ENCODE peak calls at places on chromosomes 16 and 17, in four cellular contexts. U is K562, G is GM12878, R is HepG2. K is an unnamed sample.

GRCh38 chr17:1643293-1643998 is 2.1 kb downstream of the SCARF1 start:
- DNase-seq in U (no peak), R (no peak), G (no peak), K (peak)

GRCh38 chr17:65902831-65903549 is 288.9 kb downstream of the CEP112 start:
- DNase-seq in R (no peak), G (no peak), U (no peak), K (no peak)

GRCh38 chr17:34675605-34676004 is 96.2 kb downstream of the TMEM132E start:
- DNase-seq in G (no peak), R (no peak), U (no peak), K (no peak)

GRCh38 chr17:52157161-52157560 is 1.4 kb downstream of the CA10 start:
- DNase-seq in R (no peak), U (no peak), G (no peak), K (no peak)

GRCh38 chr16:56977823-56978430 is 11.4 kb upstream of the NLRC5 start:
- DNase-seq in R (no peak), G (no peak), U (no peak), K (no peak)

GRCh38 chr16:28067604-28068382 is 4.3 kb upstream of the GSG1L start:
- DNase-seq in G (no peak), R (no peak), U (no peak), K (no peak)

GRCh38 chr17:46179375-46179999 is 13.7 kb downstream of the KANSL1 start:
- DNase-seq in R (no peak), U (no peak), G (peak), K (no peak)

GRCh38 chr16:1371054-1371978 is 19.6 kb downstream of the GNPTG start:
- DNase-seq in U (no peak), R (no peak), G (no peak), K (no peak)

GRCh38 chr16:7270823-7271222 is 61.8 kb upstream of the RBFOX1 start:
- DNase-seq in U (no peak), G (no peak), R (no peak), K (no peak)

GRCh38 chr16:70708381-70709253 is 22.8 kb upstream of the MTSS2 start:
- DNase-seq in R (no peak), U (no peak), G (no peak), K (no peak)

GRCh38 chr16:78353610-78354009 is 254.2 kb downstream of the WWOX start:
- DNase-seq in G (no peak), U (no peak), R (no peak), K (no peak)

GRCh38 chr17:44919885-44920564 is 4.7 kb upstream of the GFAP start:
- DNase-seq in R (peak), G (peak), U (peak), K (peak)

GRCh38 chr16:69106491-69107291 is 1.2 kb downstream of the HAS3 start:
- DNase-seq in R (no peak), G (no peak), U (no peak), K (no peak)

GRCh38 chr17:63702223-63702577 is 2.3 kb upstream of the LIMD2 start:
- DNase-seq in R (no peak), U (no peak), G (no peak), K (no peak)

GRCh38 chr16:31112711-31113419 is 4.6 kb upstream of the KAT8 start:
- DNase-seq in U (no peak), G (no peak), R (no peak), K (no peak)

GRCh38 chr16:66551362-66551761 is 1.0 kb upstream of the CKLF start:
- DNase-seq in R (peak), G (peak), U (peak), K (peak)

GRCh38 chr17:41919165-41919817 is 540 bp upstream of the ACLY start:
- DNase-seq in R (peak), U (peak), G (peak), K (peak)

GRCh38 chr17:1683489-1683888 is 1.2 kb downstream of the PRPF8 start:
- DNase-seq in R (no peak), U (no peak), G (no peak), K (no peak)

GRCh38 chr16:2842340-2843000 is 12.4 kb downstream of the ZG16B start:
- DNase-seq in G (no peak), U (peak), R (no peak), K (peak)

GRCh38 chr16:71474864-71475263 is 12.8 kb upstream of the ZNF23 start:
- DNase-seq in R (no peak), U (no peak), G (no peak), K (no peak)

GRCh38 chr17:69592692-69593350 is 178.3 kb downstream of the MAP2K6 start:
- DNase-seq in G (no peak), U (no peak), R (no peak), K (no peak)

GRCh38 chr16:553601-554296 is 6.4 kb upstream of the PRR35 start:
- DNase-seq in G (no peak), U (no peak), R (no peak), K (no peak)

GRCh38 chr17:46774108-46774737 is 44.3 kb downstream of the WNT3 start:
- DNase-seq in G (no peak), U (no peak), R (no peak), K (peak)

GRCh38 chr16:85511938-85512551 is 101.1 kb upstream of the GSE1 start:
- DNase-seq in G (no peak), R (no peak), U (no peak), K (no peak)

GRCh38 chr16:28187595-28188004 is 24.2 kb downstream of the XPO6 start:
- DNase-seq in U (no peak), G (peak), R (no peak), K (no peak)

GRCh38 chr16:14549789-14550153 is 80.3 kb downstream of the PARN start:
- DNase-seq in G (no peak), U (no peak), R (peak), K (peak)

GRCh38 chr17:50532452-50533024 is at the start of gene EPN3:
- DNase-seq in R (no peak), U (no peak), G (no peak), K (no peak)

GRCh38 chr17:83202002-83203000 is 122.9 kb downstream of the METRNL start:
- DNase-seq in U (no peak), G (no peak), R (no peak), K (no peak)

GRCh38 chr16:243348-243747 is 8.7 kb downstream of the FAM234A start:
- DNase-seq in G (no peak), U (no peak), R (no peak), K (no peak)

GRCh38 chr17:20120835-20121234 is 111.7 kb downstream of the SPECC1 start:
- DNase-seq in G (no peak), R (no peak), U (no peak), K (no peak)

GRCh38 chr16:22007509-22008214 is at the start of gene MOSMO:
- DNase-seq in R (peak), U (peak), G (no peak), K (peak)

GRCh38 chr16:87371261-87371866 is 12.2 kb downstream of the FBXO31 start:
- DNase-seq in R (no peak), U (no peak), G (no peak), K (no peak)

GRCh38 chr16:26645629-26646028 is 421.1 kb upstream of the C16orf82 start:
- DNase-seq in G (no peak), U (peak), R (no peak), K (peak)

GRCh38 chr16:642189-643049 is 791 bp downstream of the MCRIP2 start:
- DNase-seq in U (peak), G (no peak), R (peak), K (peak)

GRCh38 chr17:57713140-57713539 is 32.0 kb downstream of the CCDC182 start:
- DNase-seq in G (no peak), R (no peak), U (no peak), K (no peak)

GRCh38 chr17:7133916-7134315 is 19.3 kb upstream of the ASGR2 start:
- DNase-seq in R (no peak), U (no peak), G (no peak), K (no peak)

GRCh38 chr17:7132511-7133094 is 18.0 kb upstream of the ASGR2 start:
- DNase-seq in R (peak), U (no peak), G (peak), K (no peak)

GRCh38 chr17:7130626-7131467 is 16.2 kb upstream of the ASGR2 start:
- DNase-seq in G (no peak), U (no peak), R (no peak), K (no peak)

GRCh38 chr17:7136266-7136877 is 21.8 kb upstream of the ASGR2 start:
- DNase-seq in U (peak), G (peak), R (peak), K (peak)

DNA sequence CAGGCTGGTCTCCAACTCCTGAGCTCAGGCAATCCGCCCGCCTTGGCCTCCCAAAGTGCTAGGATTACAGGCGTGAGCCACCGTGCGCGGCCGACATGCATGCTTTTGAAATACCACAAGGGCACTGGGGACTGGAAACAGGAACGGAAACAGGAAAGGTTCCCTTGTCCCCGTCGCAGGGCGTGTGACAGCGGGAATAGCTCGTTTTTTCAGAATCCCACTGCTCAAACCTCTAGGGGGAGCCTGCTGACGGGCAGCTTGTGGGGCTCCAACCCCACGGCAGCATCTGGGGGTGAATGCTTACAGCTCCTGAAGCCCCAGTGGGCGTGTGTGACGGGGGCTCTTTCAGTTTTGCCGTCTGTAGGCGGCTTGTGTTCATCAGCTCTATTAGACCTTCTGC is 18.8 kb upstream of the ASGR2 start:
- DNase-seq in R (peak), G (peak), U (peak), K (peak)
- TF ChIP-seq POLR2AphosphoS2 in R (no peak), G (no peak), U (no peak), K (no peak)

GRCh38 chr17:77498875-77499698 is 358.3 kb downstream of the SEC14L1 start:
- DNase-seq in R (no peak), U (no peak), G (no peak), K (no peak)
- TF ChIP-seq POLR2AphosphoS2 in R (no peak), U (no peak), G (peak), K (no peak)

GRCh38 chr17:76383645-76384221 is 676 bp upstream of the SPHK1 start:
- DNase-seq in R (peak), U (peak), G (no peak), K (peak)

GRCh38 chr17:76382803-76383644 is 1.4 kb upstream of the SPHK1 start:
- DNase-seq in G (no peak), U (peak), R (peak), K (peak)

GRCh38 chr17:76385892-76386786 is 1.7 kb downstream of the SPHK1 start:
- DNase-seq in R (peak), U (peak), G (no peak), K (peak)

GRCh38 chr17:76384987-76385891 is 830 bp downstream of the SPHK1 start:
- DNase-seq in G (no peak), U (peak), R (peak), K (peak)

GRCh38 chr17:76384222-76384986 is at the start of gene SPHK1:
- DNase-seq in R (peak), G (no peak), U (peak), K (peak)
- TF ChIP-seq POLR2AphosphoS2 in R (no peak), G (no peak), U (no peak), K (no peak)

GRCh38 chr17:71287246-71287828 is 833.5 kb upstream of the SOX9 start:
- DNase-seq in G (no peak), U (no peak), R (no peak), K (no peak)

GRCh38 chr17:71286625-71287024 is 834.2 kb upstream of the SOX9 start:
- DNase-seq in G (no peak), R (no peak), U (no peak), K (no peak)

GRCh38 chr17:71283486-71283885 is 837.3 kb upstream of the SOX9 start:
- DNase-seq in U (no peak), R (no peak), G (no peak), K (no peak)

GRCh38 chr17:71284032-71284755 is 836.6 kb upstream of the SOX9 start:
- DNase-seq in G (no peak), R (no peak), U (no peak), K (no peak)
- TF ChIP-seq POLR2AphosphoS2 in G (no peak), R (no peak), U (no peak), K (no peak)

DNA sequence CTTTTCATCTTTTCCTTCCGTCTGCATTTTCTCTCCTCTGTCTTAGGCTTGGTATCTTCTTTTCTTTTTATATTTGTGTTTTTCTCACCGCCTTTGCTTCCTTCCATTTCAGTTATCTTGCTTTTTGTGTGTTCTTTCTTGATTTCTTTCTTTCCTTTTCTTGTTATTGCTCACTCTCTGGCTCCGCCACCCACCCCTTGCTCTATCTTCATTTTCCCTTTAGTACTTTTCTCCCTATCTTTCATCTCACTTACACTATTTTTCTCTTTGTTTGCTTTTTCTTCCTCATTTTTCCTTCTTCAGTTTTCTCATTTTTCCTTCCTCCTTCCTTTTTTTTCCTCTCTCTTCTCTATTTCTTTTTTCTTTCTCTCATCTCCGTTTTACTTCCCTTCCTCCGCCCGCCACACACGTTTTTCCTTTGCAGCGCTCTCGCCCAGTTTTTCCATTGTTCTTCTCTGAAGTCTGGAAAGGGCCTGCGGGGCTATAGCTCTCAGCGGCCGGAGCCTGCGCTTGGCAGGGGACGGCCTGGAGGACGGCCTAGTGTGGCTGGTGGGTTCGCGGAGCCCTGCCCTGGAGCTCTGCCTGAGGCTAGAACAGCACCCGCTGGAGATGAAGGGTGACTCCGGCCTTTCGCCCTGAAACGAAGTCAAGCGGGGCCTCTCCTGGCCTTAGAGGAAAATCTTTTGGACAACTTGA is 5.2 kb upstream of the HOXB13 start:
- DNase-seq in G (no peak), U (no peak), R (no peak), K (no peak)
- TF ChIP-seq POLR2AphosphoS2 in G (no peak), U (no peak), R (no peak), K (no peak)

GRCh38 chr16:81645303-81645702 is 133.8 kb upstream of the PLCG2 start:
- DNase-seq in U (no peak), G (no peak), R (no peak), K (peak)

GRCh38 chr16:81646561-81646960 is 132.5 kb upstream of the PLCG2 start:
- DNase-seq in U (no peak), R (no peak), G (no peak), K (no peak)

GRCh38 chr16:81642943-81643342 is 136.1 kb upstream of the PLCG2 start:
- DNase-seq in U (no peak), R (no peak), G (no peak), K (no peak)

GRCh38 chr16:81647527-81647926 is 131.6 kb upstream of the PLCG2 start:
- DNase-seq in G (no peak), R (no peak), U (peak), K (peak)

DNA sequence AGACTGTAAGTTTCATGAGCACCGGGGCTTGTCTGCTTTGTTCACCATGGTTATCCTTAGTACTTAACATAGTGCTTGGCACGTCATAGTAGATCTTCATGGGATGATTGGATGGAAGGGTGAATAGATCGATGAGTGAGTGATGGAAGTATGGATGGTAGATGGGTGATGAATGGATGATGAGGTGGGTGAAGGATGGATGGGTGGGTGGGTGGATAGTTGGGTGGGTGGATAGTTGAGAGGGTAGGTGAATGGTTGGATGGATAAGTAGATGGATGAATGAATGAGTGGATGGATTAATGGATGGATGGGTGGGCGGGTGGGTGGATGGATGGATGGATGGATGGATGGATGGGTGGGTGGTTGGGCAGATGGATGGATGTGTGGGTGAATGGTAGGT is 133.2 kb upstream of the PLCG2 start:
- DNase-seq in R (no peak), G (no peak), U (no peak), K (no peak)
- TF ChIP-seq POLR2AphosphoS2 in R (no peak), G (no peak), U (no peak), K (no peak)

GRCh38 chr16:88908307-88908706 is 41.8 kb upstream of the PABPN1L start:
- DNase-seq in G (no peak), R (no peak), U (no peak), K (no peak)
- TF ChIP-seq POLR2AphosphoS2 in G (no peak), R (no peak), U (no peak), K (no peak)

K was measured in A549.